ENCODE peak calls at places on chromosome 18, in five cellular contexts. E is bronchial epithelial cell; D is NCI-H2171; K is activated naive CD8-positive, alpha-beta T cell treated with anti-CD3 and anti-CD28 coated beads for 36 hours; R is posterior vena cava. O is an unnamed sample.

GRCh38 chr18:54004828-54005227 is 219.6 kb downstream of the MBD2 start:
- DNase-seq in E (peak), D (no peak), K (no peak), R (no peak), O (peak)

GRCh38 chr18:49819071-49819662 is 5.8 kb upstream of the ACAA2 start:
- DNase-seq in E (no peak), D (no peak), K (no peak), R (no peak), O (no peak)

GRCh38 chr18:23838233-23838632 is 149.0 kb downstream of the LAMA3 start:
- DNase-seq in E (no peak), D (no peak), K (no peak), R (no peak), O (no peak)

GRCh38 chr18:45777393-45777792 is 48.1 kb upstream of the SIGLEC15 start:
- DNase-seq in E (peak), D (no peak), K (no peak), R (no peak), O (peak)

GRCh38 chr18:45850021-45850420 is 24.5 kb downstream of the SIGLEC15 start:
- DNase-seq in E (no peak), D (no peak), K (no peak), R (no peak), O (no peak)

GRCh38 chr18:78780719-78781600 is 198.7 kb upstream of the SALL3 start:
- DNase-seq in E (no peak), D (no peak), K (no peak), R (peak), O (no peak)

GRCh38 chr18:23635283-23636040 is 27.2 kb downstream of the ANKRD29 start:
- DNase-seq in E (peak), D (no peak), K (no peak), R (no peak), O (peak)

GRCh38 chr18:51523671-51524070 is 326.2 kb upstream of the MEX3C start:
- DNase-seq in E (peak), D (no peak), K (no peak), R (no peak), O (no peak)

GRCh38 chr18:62717059-62717849 is 1.9 kb downstream of the PHLPP1 start:
- DNase-seq in E (peak), D (no peak), K (peak), R (no peak), O (peak)

GRCh38 chr18:48152549-48152948 is 222.1 kb upstream of the SMAD2 start:
- DNase-seq in E (peak), D (no peak), K (no peak), R (no peak), O (peak)

GRCh38 chr18:12990128-12990485 is 1.1 kb upstream of the CEP192 start:
- DNase-seq in E (peak), D (no peak), K (peak), R (no peak), O (peak)

GRCh38 chr18:35671952-35672603 is 90.5 kb downstream of the GALNT1 start:
- DNase-seq in E (peak), D (no peak), K (no peak), R (no peak), O (no peak)

GRCh38 chr18:2304378-2305175 is 266.7 kb downstream of the METTL4 start:
- DNase-seq in E (peak), D (no peak), K (no peak), R (no peak), O (peak)

GRCh38 chr18:36095936-36096519 is 28.7 kb upstream of the RPRD1A start:
- DNase-seq in E (peak), D (peak), K (no peak), R (no peak), O (peak)

O was measured in renal cortical epithelial cell.